ENCODE peak calls at places on chromosomes 1 and 21, in four cellular contexts. One of them, this sample, is unnamed.

GRCh38 chr1:163162281-163162937 is 40.3 kb downstream of the RGS5 start:
- DNase-seq in body of pancreas: no peak
- DNase-seq in tibial artery: no peak
- DNase-seq in pancreas: no peak
- DNase-seq in this sample: no peak

GRCh38 chr1:179990847-179991246 is 36.2 kb downstream of the CEP350 start:
- DNase-seq in pancreas: no peak
- DNase-seq in body of pancreas: no peak
- DNase-seq in tibial artery: no peak
- DNase-seq in this sample: no peak

GRCh38 chr1:202145325-202146140 is 996 bp upstream of the ARL8A start:
- DNase-seq in pancreas: no peak
- DNase-seq in body of pancreas: no peak
- DNase-seq in tibial artery: no peak
- DNase-seq in this sample: no peak

GRCh38 chr21:34936874-34937563 is 112.1 kb downstream of the RUNX1 start:
- DNase-seq in body of pancreas: no peak
- DNase-seq in tibial artery: no peak
- DNase-seq in pancreas: no peak
- DNase-seq in this sample: no peak

GRCh38 chr1:21839337-21840037 is 27.4 kb downstream of the LDLRAD2 start:
- DNase-seq in tibial artery: no peak
- DNase-seq in pancreas: no peak
- DNase-seq in body of pancreas: no peak
- DNase-seq in this sample: no peak

GRCh38 chr1:53371121-53371666 is 43.3 kb upstream of the LRP8 start:
- DNase-seq in tibial artery: peak
- DNase-seq in pancreas: peak
- DNase-seq in body of pancreas: no peak
- DNase-seq in this sample: no peak

GRCh38 chr1:80531182-80531581 is 1269.6 kb upstream of the ADGRL2 start:
- DNase-seq in body of pancreas: no peak
- DNase-seq in tibial artery: no peak
- DNase-seq in pancreas: no peak
- DNase-seq in this sample: no peak

GRCh38 chr1:243294723-243295121 is 38.9 kb downstream of the SDCCAG8 start:
- DNase-seq in body of pancreas: no peak
- DNase-seq in tibial artery: no peak
- DNase-seq in pancreas: no peak
- DNase-seq in this sample: no peak

GRCh38 chr1:245356891-245357585 is 202.3 kb downstream of the KIF26B start:
- DNase-seq in body of pancreas: no peak
- DNase-seq in pancreas: no peak
- DNase-seq in tibial artery: no peak
- DNase-seq in this sample: no peak

GRCh38 chr21:29360799-29361765 is 62.4 kb downstream of the BACH1 start:
- DNase-seq in pancreas: no peak
- DNase-seq in body of pancreas: peak
- DNase-seq in tibial artery: no peak
- DNase-seq in this sample: no peak

GRCh38 chr1:214552174-214552608 is 789 bp upstream of the PTPN14 start:
- DNase-seq in tibial artery: peak
- DNase-seq in pancreas: peak
- DNase-seq in body of pancreas: peak
- DNase-seq in this sample: peak

GRCh38 chr1:117147856-117148588 is 26.5 kb upstream of the TRIM45 start:
- DNase-seq in body of pancreas: no peak
- DNase-seq in pancreas: no peak
- DNase-seq in tibial artery: no peak
- DNase-seq in this sample: no peak

GRCh38 chr1:55530749-55531478 is 315.8 kb upstream of the USP24 start:
- DNase-seq in pancreas: no peak
- DNase-seq in body of pancreas: no peak
- DNase-seq in tibial artery: no peak
- DNase-seq in this sample: no peak

GRCh38 chr1:110785055-110785454 is 87.9 kb upstream of the CD53 start:
- DNase-seq in pancreas: no peak
- DNase-seq in body of pancreas: no peak
- DNase-seq in tibial artery: no peak
- DNase-seq in this sample: no peak

GRCh38 chr1:82386365-82387069 is 585.8 kb downstream of the ADGRL2 start:
- DNase-seq in tibial artery: no peak
- DNase-seq in pancreas: no peak
- DNase-seq in body of pancreas: no peak
- DNase-seq in this sample: no peak

GRCh38 chr1:55718758-55719671 is 503.9 kb upstream of the USP24 start:
- DNase-seq in pancreas: no peak
- DNase-seq in body of pancreas: peak
- DNase-seq in tibial artery: peak
- DNase-seq in this sample: peak

GRCh38 chr1:41350055-41350378 is 11.2 kb upstream of the FOXO6 start:
- DNase-seq in tibial artery: no peak
- DNase-seq in body of pancreas: no peak
- DNase-seq in pancreas: peak
- DNase-seq in this sample: no peak

GRCh38 chr1:242524571-242525359 is at the start of gene PLD5:
- DNase-seq in pancreas: peak
- DNase-seq in tibial artery: no peak
- DNase-seq in body of pancreas: peak
- DNase-seq in this sample: peak

GRCh38 chr1:41890841-41891311 is 27.8 kb downstream of the HIVEP3 start:
- DNase-seq in tibial artery: no peak
- DNase-seq in body of pancreas: peak
- DNase-seq in pancreas: no peak
- DNase-seq in this sample: peak

GRCh38 chr21:27213328-27213727 is 246.4 kb upstream of the ADAMTS5 start:
- DNase-seq in tibial artery: no peak
- DNase-seq in body of pancreas: no peak
- DNase-seq in pancreas: no peak
- DNase-seq in this sample: no peak

GRCh38 chr1:8598060-8598724 is 219.2 kb downstream of the RERE start:
- DNase-seq in tibial artery: peak
- DNase-seq in body of pancreas: peak
- DNase-seq in pancreas: no peak
- DNase-seq in this sample: no peak

GRCh38 chr1:53344921-53345838 is 17.3 kb upstream of the LRP8 start:
- DNase-seq in tibial artery: no peak
- DNase-seq in pancreas: no peak
- DNase-seq in body of pancreas: no peak
- DNase-seq in this sample: no peak

GRCh38 chr1:210792703-210793102 is 341.2 kb downstream of the KCNH1 start:
- DNase-seq in pancreas: no peak
- DNase-seq in body of pancreas: no peak
- DNase-seq in tibial artery: no peak
- DNase-seq in this sample: no peak

GRCh38 chr21:35204125-35204524 is 155.0 kb upstream of the RUNX1 start:
- DNase-seq in tibial artery: no peak
- DNase-seq in body of pancreas: no peak
- DNase-seq in pancreas: no peak
- DNase-seq in this sample: no peak

GRCh38 chr21:36471254-36471723 is 8.6 kb downstream of the CLDN14 start:
- DNase-seq in tibial artery: no peak
- DNase-seq in body of pancreas: no peak
- DNase-seq in pancreas: no peak
- DNase-seq in this sample: no peak

GRCh38 chr1:27109103-27109822 is 45.7 kb downstream of the SLC9A1 start:
- DNase-seq in pancreas: no peak
- DNase-seq in body of pancreas: peak
- DNase-seq in tibial artery: no peak
- DNase-seq in this sample: no peak

GRCh38 chr1:56798053-56798471 is 21.1 kb downstream of the FYB2 start:
- DNase-seq in tibial artery: no peak
- DNase-seq in body of pancreas: no peak
- DNase-seq in pancreas: no peak
- DNase-seq in this sample: no peak

GRCh38 chr1:33348676-33349080 is 27.8 kb upstream of the A3GALT2 start:
- DNase-seq in tibial artery: no peak
- DNase-seq in body of pancreas: peak
- DNase-seq in pancreas: no peak
- DNase-seq in this sample: peak

GRCh38 chr21:46229923-46230260 is 1.3 kb upstream of the LSS start:
- DNase-seq in pancreas: no peak
- DNase-seq in tibial artery: no peak
- DNase-seq in body of pancreas: no peak
- DNase-seq in this sample: no peak
- H3K4me3 ChIP-seq in pancreas: no peak
- H3K4me3 ChIP-seq in tibial artery: peak
- H3K4me3 ChIP-seq in body of pancreas: no peak
- H3K4me3 ChIP-seq in this sample: peak

DNA sequence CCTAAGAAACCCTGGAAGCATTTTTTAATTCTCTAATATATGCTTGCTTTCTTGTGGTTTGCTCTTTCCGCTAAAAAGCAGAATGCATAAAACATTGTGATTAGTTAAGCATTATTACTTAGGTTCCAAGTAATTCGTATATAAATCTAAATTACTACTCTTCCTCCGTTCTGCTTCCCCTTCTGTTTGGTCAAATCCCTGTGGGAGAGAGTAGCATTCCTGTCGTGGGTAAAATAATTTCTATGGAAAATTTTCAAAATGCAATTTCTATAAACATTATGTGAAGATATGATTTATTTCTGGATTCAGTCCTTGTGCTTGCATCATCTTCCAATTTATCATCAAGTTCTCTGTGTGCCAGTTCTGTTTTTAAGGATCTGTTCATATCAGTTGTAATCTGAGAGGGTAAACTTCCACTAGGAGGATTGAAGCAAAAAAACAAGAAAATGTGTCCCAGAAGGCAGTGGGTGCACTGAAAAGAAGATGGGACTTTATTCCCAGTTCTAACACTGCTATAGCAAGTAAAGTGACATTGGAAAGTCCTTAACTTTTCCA is 7.2 kb upstream of the WARS2 start:
- DNase-seq in pancreas: no peak
- DNase-seq in body of pancreas: no peak
- DNase-seq in tibial artery: no peak
- DNase-seq in this sample: no peak
- H3K4me3 ChIP-seq in pancreas: no peak
- H3K4me3 ChIP-seq in body of pancreas: no peak
- H3K4me3 ChIP-seq in tibial artery: no peak
- H3K4me3 ChIP-seq in this sample: no peak

DNA sequence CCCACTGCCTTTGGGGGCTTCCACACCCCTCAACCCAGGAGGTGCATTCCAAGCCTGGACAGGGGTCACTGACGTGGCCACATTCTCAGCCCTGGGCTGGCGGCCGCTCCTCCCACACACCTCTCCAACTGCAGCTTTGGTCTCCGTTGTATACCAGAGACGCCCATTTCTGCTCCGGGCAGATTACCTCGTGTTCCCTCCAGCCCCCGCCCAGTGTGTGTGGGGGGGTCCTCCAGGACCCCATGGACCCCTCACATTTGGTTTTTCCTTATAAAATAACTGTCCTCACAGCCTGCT is 6.1 kb downstream of the RNF223 start:
- DNase-seq in body of pancreas: no peak
- DNase-seq in tibial artery: no peak
- DNase-seq in pancreas: no peak
- DNase-seq in this sample: no peak
- H3K4me3 ChIP-seq in body of pancreas: no peak
- H3K4me3 ChIP-seq in tibial artery: no peak
- H3K4me3 ChIP-seq in pancreas: no peak
- H3K4me3 ChIP-seq in this sample: no peak

GRCh38 chr1:204080163-204080903 is 7.4 kb downstream of the SOX13 start:
- DNase-seq in pancreas: peak
- DNase-seq in tibial artery: peak
- DNase-seq in body of pancreas: peak
- DNase-seq in this sample: peak
- H3K4me3 ChIP-seq in pancreas: no peak
- H3K4me3 ChIP-seq in tibial artery: peak
- H3K4me3 ChIP-seq in body of pancreas: no peak
- H3K4me3 ChIP-seq in this sample: peak

GRCh38 chr1:156659672-156659993 is 17.6 kb downstream of the NES start:
- DNase-seq in pancreas: no peak
- DNase-seq in tibial artery: no peak
- DNase-seq in body of pancreas: no peak
- DNase-seq in this sample: no peak
- H3K4me3 ChIP-seq in pancreas: no peak
- H3K4me3 ChIP-seq in tibial artery: no peak
- H3K4me3 ChIP-seq in body of pancreas: no peak
- H3K4me3 ChIP-seq in this sample: no peak